ENCODE peak calls at places on chromosome 21, in four cellular contexts. R is activated CD8-positive, alpha-beta memory T cell treated with anti-CD3 and anti-CD28 coated beads, Interleukin-2, amount 10 ng/mL, durations not matched to agents 7 days and 5 days; J is astrocyte of the cerebellum; P is kidney epithelial cell. S is an unnamed sample.

GRCh38 chr21:34129039-34129891 is 55.9 kb downstream of the MRPS6 start:
- DNase-seq in P (peak; percentile 45), J (peak; percentile 88), R (peak; percentile 83), S (no peak)

GRCh38 chr21:43611598-43612369 is 47.5 kb downstream of the HSF2BP start:
- DNase-seq in J (peak; percentile 54), P (no peak), R (peak; percentile 53), S (no peak)

GRCh38 chr21:35050348-35051286 is 1.5 kb upstream of the RUNX1 start:
- DNase-seq in R (no peak), P (no peak), J (no peak), S (no peak)

GRCh38 chr21:38960251-38960650 is 154.5 kb downstream of the ETS2 start:
- DNase-seq in R (no peak), J (no peak), P (no peak), S (no peak)

GRCh38 chr21:34284613-34285160 is 79.1 kb upstream of the KCNE2 start:
- DNase-seq in R (no peak), J (no peak), P (no peak), S (no peak)

GRCh38 chr21:38614558-38614957 is 116.3 kb upstream of the ERG start:
- DNase-seq in J (no peak), P (no peak), R (no peak), S (no peak)

GRCh38 chr21:26715878-26716506 is 129.2 kb downstream of the ADAMTS1 start:
- DNase-seq in J (peak; percentile 31), R (no peak), P (peak; percentile 10), S (peak; percentile 22)

GRCh38 chr21:25424674-25425073 is 182.6 kb downstream of the MRPL39 start:
- DNase-seq in J (no peak), R (no peak), P (no peak), S (no peak)

GRCh38 chr21:39127506-39127905 is 55.7 kb downstream of the PSMG1 start:
- DNase-seq in R (peak; percentile 8), J (no peak), P (no peak), S (no peak)

GRCh38 chr21:43317959-43318358 is 109.0 kb downstream of the SIK1 start:
- DNase-seq in R (no peak), P (no peak), J (no peak), S (no peak)

GRCh38 chr21:21165063-21165645 is 166.9 kb downstream of the NCAM2 start:
- DNase-seq in P (peak; percentile 4), J (peak; percentile 92), R (no peak), S (no peak)

GRCh38 chr21:32403201-32403701 is 9.3 kb upstream of the EVA1C start:
- DNase-seq in R (peak; percentile 71), J (no peak), P (no peak), S (peak; percentile 14)

GRCh38 chr21:35743571-35743970 is 316.8 kb downstream of the SETD4 start:
- DNase-seq in J (no peak), P (no peak), R (no peak), S (no peak)

GRCh38 chr21:43981871-43982210 is 30.3 kb upstream of the TRAPPC10 start:
- DNase-seq in R (no peak), J (no peak), P (no peak), S (no peak)

GRCh38 chr21:42263591-42264131 is 44.7 kb downstream of the ABCG1 start:
- DNase-seq in J (no peak), P (no peak), R (no peak), S (no peak)

GRCh38 chr21:31429500-31429899 is 85.4 kb upstream of the TIAM1 start:
- DNase-seq in J (no peak), R (no peak), P (no peak), S (no peak)

GRCh38 chr21:35529141-35529863 is 480.2 kb upstream of the RUNX1 start:
- DNase-seq in J (no peak), P (no peak), R (peak; percentile 45), S (no peak)

GRCh38 chr21:30839304-30839703 is 9.7 kb upstream of the KRTAP7-1 start:
- DNase-seq in P (no peak), J (no peak), R (peak; percentile 52), S (no peak)

GRCh38 chr21:33931799-33932390 is 16.3 kb upstream of the ATP5PO start:
- DNase-seq in R (no peak), J (no peak), P (no peak), S (no peak)

GRCh38 chr21:45320261-45320990 is 32.7 kb upstream of the POFUT2 start:
- DNase-seq in R (no peak), P (no peak), J (no peak), S (no peak)

GRCh38 chr21:39218082-39218409 is 34.8 kb upstream of the PSMG1 start:
- DNase-seq in R (no peak), J (no peak), P (no peak), S (no peak)

GRCh38 chr21:26795866-26796329 is 49.3 kb downstream of the ADAMTS1 start:
- DNase-seq in J (peak; percentile 81), R (no peak), P (peak; percentile 64), S (no peak)

GRCh38 chr21:45592208-45592619 is 50.0 kb upstream of the SLC19A1 start:
- DNase-seq in P (no peak), J (no peak), R (peak; percentile 92), S (no peak)

GRCh38 chr21:45285266-45285931 is 2.3 kb downstream of the POFUT2 start:
- DNase-seq in R (no peak), P (no peak), J (no peak), S (no peak)

GRCh38 chr21:14533555-14534400 is 12.3 kb downstream of the SAMSN1 start:
- DNase-seq in J (peak; percentile 23), R (no peak), P (peak; percentile 38), S (peak; percentile 88)

GRCh38 chr21:28554660-28555475 is 437.8 kb downstream of the LTN1 start:
- DNase-seq in P (no peak), J (peak; percentile 54), R (no peak), S (no peak)

S was measured in SW 1271.